ENCODE peak calls at places on chromosomes 16 and 17, in nine cellular contexts. One of them, this sample, is unnamed.

GRCh38 chr17:2275722-2276121 is 27.9 kb downstream of the SMG6 start:
- DNase-seq in mucosa of descending colon: no peak
- DNase-seq in amygdala: no peak
- DNase-seq in SK-N-SH: no peak
- DNase-seq in stimulated activated CD4-positive, alpha-beta T cell treated with anti-CD3 and anti-CD28 coated beads, Interleukin-12 subunit alpha, Interleukin-12 subunit beta, amount 100 ng/mL, for 24 hours: no peak
- DNase-seq in CD4-positive, alpha-beta T cell: no peak
- DNase-seq in NCI-H1436 treated with DMSO at 0.1 percent for 48 hours: no peak
- DNase-seq in adrenal gland: no peak
- DNase-seq in activated CD8-positive, alpha-beta memory T cell treated with anti-CD3 and anti-CD28 coated beads, Interleukin-2, amount 50 U/mL, for 48 hours: no peak
- DNase-seq in this sample: no peak

GRCh38 chr17:72603346-72604242 is 482.8 kb downstream of the SOX9 start:
- DNase-seq in CD4-positive, alpha-beta T cell: no peak
- DNase-seq in SK-N-SH: no peak
- DNase-seq in activated CD8-positive, alpha-beta memory T cell treated with anti-CD3 and anti-CD28 coated beads, Interleukin-2, amount 50 U/mL, for 48 hours: no peak
- DNase-seq in adrenal gland: no peak
- DNase-seq in NCI-H1436 treated with DMSO at 0.1 percent for 48 hours: no peak
- DNase-seq in mucosa of descending colon: no peak
- DNase-seq in amygdala: no peak
- DNase-seq in stimulated activated CD4-positive, alpha-beta T cell treated with anti-CD3 and anti-CD28 coated beads, Interleukin-12 subunit alpha, Interleukin-12 subunit beta, amount 100 ng/mL, for 24 hours: no peak
- DNase-seq in this sample: no peak

GRCh38 chr17:41052594-41052993 is 2.4 kb downstream of the KRTAP2-2 start:
- DNase-seq in CD4-positive, alpha-beta T cell: no peak
- DNase-seq in mucosa of descending colon: no peak
- DNase-seq in SK-N-SH: no peak
- DNase-seq in NCI-H1436 treated with DMSO at 0.1 percent for 48 hours: no peak
- DNase-seq in amygdala: no peak
- DNase-seq in activated CD8-positive, alpha-beta memory T cell treated with anti-CD3 and anti-CD28 coated beads, Interleukin-2, amount 50 U/mL, for 48 hours: no peak
- DNase-seq in adrenal gland: no peak
- DNase-seq in stimulated activated CD4-positive, alpha-beta T cell treated with anti-CD3 and anti-CD28 coated beads, Interleukin-12 subunit alpha, Interleukin-12 subunit beta, amount 100 ng/mL, for 24 hours: no peak
- DNase-seq in this sample: no peak

GRCh38 chr17:50460831-50461526 is 7.7 kb downstream of the CHAD start:
- DNase-seq in activated CD8-positive, alpha-beta memory T cell treated with anti-CD3 and anti-CD28 coated beads, Interleukin-2, amount 50 U/mL, for 48 hours: no peak
- DNase-seq in adrenal gland: no peak
- DNase-seq in NCI-H1436 treated with DMSO at 0.1 percent for 48 hours: no peak
- DNase-seq in stimulated activated CD4-positive, alpha-beta T cell treated with anti-CD3 and anti-CD28 coated beads, Interleukin-12 subunit alpha, Interleukin-12 subunit beta, amount 100 ng/mL, for 24 hours: no peak
- DNase-seq in SK-N-SH: no peak
- DNase-seq in mucosa of descending colon: peak
- DNase-seq in amygdala: no peak
- DNase-seq in CD4-positive, alpha-beta T cell: no peak
- DNase-seq in this sample: peak

GRCh38 chr16:21565816-21566669 is 33.3 kb upstream of the METTL9 start:
- DNase-seq in mucosa of descending colon: no peak
- DNase-seq in NCI-H1436 treated with DMSO at 0.1 percent for 48 hours: no peak
- DNase-seq in amygdala: no peak
- DNase-seq in SK-N-SH: no peak
- DNase-seq in activated CD8-positive, alpha-beta memory T cell treated with anti-CD3 and anti-CD28 coated beads, Interleukin-2, amount 50 U/mL, for 48 hours: peak
- DNase-seq in stimulated activated CD4-positive, alpha-beta T cell treated with anti-CD3 and anti-CD28 coated beads, Interleukin-12 subunit alpha, Interleukin-12 subunit beta, amount 100 ng/mL, for 24 hours: no peak
- DNase-seq in CD4-positive, alpha-beta T cell: no peak
- DNase-seq in adrenal gland: no peak
- DNase-seq in this sample: no peak

GRCh38 chr16:4404247-4404966 is 12.0 kb downstream of the CORO7 start:
- DNase-seq in amygdala: no peak
- DNase-seq in SK-N-SH: peak
- DNase-seq in stimulated activated CD4-positive, alpha-beta T cell treated with anti-CD3 and anti-CD28 coated beads, Interleukin-12 subunit alpha, Interleukin-12 subunit beta, amount 100 ng/mL, for 24 hours: no peak
- DNase-seq in mucosa of descending colon: no peak
- DNase-seq in activated CD8-positive, alpha-beta memory T cell treated with anti-CD3 and anti-CD28 coated beads, Interleukin-2, amount 50 U/mL, for 48 hours: peak
- DNase-seq in NCI-H1436 treated with DMSO at 0.1 percent for 48 hours: no peak
- DNase-seq in adrenal gland: no peak
- DNase-seq in CD4-positive, alpha-beta T cell: peak
- DNase-seq in this sample: no peak

GRCh38 chr17:75032896-75033294 is 13.9 kb downstream of the ATP5PD start:
- DNase-seq in NCI-H1436 treated with DMSO at 0.1 percent for 48 hours: no peak
- DNase-seq in amygdala: no peak
- DNase-seq in stimulated activated CD4-positive, alpha-beta T cell treated with anti-CD3 and anti-CD28 coated beads, Interleukin-12 subunit alpha, Interleukin-12 subunit beta, amount 100 ng/mL, for 24 hours: no peak
- DNase-seq in SK-N-SH: no peak
- DNase-seq in CD4-positive, alpha-beta T cell: no peak
- DNase-seq in mucosa of descending colon: no peak
- DNase-seq in activated CD8-positive, alpha-beta memory T cell treated with anti-CD3 and anti-CD28 coated beads, Interleukin-2, amount 50 U/mL, for 48 hours: no peak
- DNase-seq in adrenal gland: peak
- DNase-seq in this sample: no peak

GRCh38 chr17:80817861-80818260 is 173.8 kb upstream of the CHMP6 start:
- DNase-seq in NCI-H1436 treated with DMSO at 0.1 percent for 48 hours: no peak
- DNase-seq in amygdala: no peak
- DNase-seq in mucosa of descending colon: peak
- DNase-seq in stimulated activated CD4-positive, alpha-beta T cell treated with anti-CD3 and anti-CD28 coated beads, Interleukin-12 subunit alpha, Interleukin-12 subunit beta, amount 100 ng/mL, for 24 hours: no peak
- DNase-seq in SK-N-SH: peak
- DNase-seq in CD4-positive, alpha-beta T cell: no peak
- DNase-seq in adrenal gland: no peak
- DNase-seq in activated CD8-positive, alpha-beta memory T cell treated with anti-CD3 and anti-CD28 coated beads, Interleukin-2, amount 50 U/mL, for 48 hours: no peak
- DNase-seq in this sample: no peak